ENCODE peak calls at places on chromosome 4, in five cellular contexts. F, J, Z, K and S are unnamed samples.
A peak's percentile ranks its signal among the peaks of the same experiment; 100 is the strongest.

GRCh38 chr4:140626982-140627381 is 58.2 kb upstream of the UCP1 start:
- DNase-seq in F (no peak), J (no peak), Z (no peak), K (no peak), S (no peak)

GRCh38 chr4:55186123-55186522 is 60.7 kb upstream of the KDR start:
- DNase-seq in F (no peak), J (no peak), Z (no peak), K (no peak), S (no peak)

GRCh38 chr4:10033191-10033881 is 12.0 kb upstream of the SLC2A9 start:
- DNase-seq in F (no peak), J (no peak), Z (peak; percentile 40), K (peak; percentile 82), S (no peak)

GRCh38 chr4:185911556-185912064 is 99.6 kb upstream of the SORBS2 start:
- DNase-seq in F (no peak), J (no peak), Z (no peak), K (no peak), S (no peak)

GRCh38 chr4:3365326-3365725 is 72.5 kb downstream of the RGS12 start:
- DNase-seq in F (no peak), J (no peak), Z (no peak), K (peak; percentile 35), S (no peak)

GRCh38 chr4:84492290-84492689 is 6.8 kb downstream of the NKX6-1 start:
- DNase-seq in F (no peak), J (no peak), Z (no peak), K (no peak), S (no peak)

GRCh38 chr4:92381640-92382039 is 77.9 kb downstream of the GRID2 start:
- DNase-seq in F (no peak), J (no peak), Z (no peak), K (no peak), S (no peak)

GRCh38 chr4:71029504-71029903 is 36.1 kb downstream of the DCK start:
- DNase-seq in F (no peak), J (no peak), Z (no peak), K (no peak), S (no peak)

GRCh38 chr4:173051697-173052096 is 116.9 kb upstream of the GALNT7 start:
- DNase-seq in F (no peak), J (no peak), Z (no peak), K (no peak), S (no peak)

GRCh38 chr4:29047341-29048041 is 1672.7 kb upstream of the PCDH7 start:
- DNase-seq in F (peak; percentile 45), J (no peak), Z (peak; percentile 13), K (peak; percentile 64), S (no peak)

GRCh38 chr4:80521438-80521837 is 185.9 kb downstream of the CFAP299 start:
- DNase-seq in F (no peak), J (no peak), Z (no peak), K (no peak), S (no peak)

DNA sequence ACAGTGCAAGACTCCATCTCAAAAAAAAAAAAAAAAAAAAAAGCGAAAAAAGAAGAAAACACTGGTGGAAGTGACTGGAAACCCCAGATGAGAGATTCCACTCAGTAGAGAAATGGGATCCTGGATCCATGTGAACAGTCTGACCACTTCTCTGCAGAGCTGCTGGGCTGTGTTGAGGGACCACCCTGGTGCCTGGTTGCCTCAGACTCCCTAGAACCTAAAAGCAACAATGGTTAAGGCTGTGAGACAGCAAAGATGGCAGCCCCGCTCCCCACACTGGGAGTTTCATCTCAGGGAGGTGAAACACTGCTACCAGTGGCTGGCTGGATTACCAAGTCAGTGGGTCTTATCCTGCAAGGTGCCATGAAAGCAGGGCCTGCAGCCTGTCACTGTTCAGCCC is 152.8 kb upstream of the ARSJ start:
- DNase-seq in F (no peak), J (no peak), Z (no peak), K (no peak), S (no peak)
- TF ChIP-seq POLR2A in F (no peak), J (no peak), Z (no peak), K (no peak), S (no peak)

DNA sequence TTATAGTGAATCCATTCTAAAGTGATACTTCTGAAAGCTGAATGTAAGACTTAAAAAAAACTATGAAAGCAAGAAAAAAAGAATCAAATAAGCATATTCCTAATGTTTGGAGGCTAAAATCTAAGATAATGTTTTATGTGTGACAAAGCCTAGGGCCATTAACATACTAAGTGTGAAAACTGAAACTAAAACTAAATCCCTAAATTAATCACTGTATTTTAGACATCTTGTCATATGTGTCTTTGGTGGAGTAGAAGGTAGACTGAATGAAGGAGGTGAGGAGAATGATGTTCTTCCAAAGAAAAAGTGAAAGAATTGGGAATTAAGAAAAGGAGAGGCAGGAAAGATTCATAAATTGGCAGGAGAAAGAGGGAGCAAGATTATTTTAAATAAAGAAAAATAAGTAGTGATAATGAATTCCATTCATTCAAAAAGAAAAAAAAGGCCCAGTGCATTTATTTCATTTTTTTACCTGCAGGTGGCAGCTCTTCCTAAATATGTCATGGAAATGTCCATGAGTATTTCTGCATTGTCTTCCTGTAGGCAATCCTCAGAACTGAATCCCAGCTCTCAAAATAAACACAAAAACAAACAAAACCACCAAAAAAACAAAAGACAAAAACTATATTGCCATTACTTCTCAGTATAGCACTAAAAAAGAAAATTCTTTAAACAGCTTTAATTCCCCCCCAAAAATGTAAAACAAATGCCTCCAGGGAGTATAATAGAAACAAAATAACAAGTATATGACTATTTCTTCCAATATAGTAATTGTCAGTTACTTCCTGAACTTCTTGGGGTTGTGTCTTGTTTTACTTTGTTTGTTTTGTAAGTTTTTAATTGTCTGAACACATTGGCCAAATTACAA is 17.0 kb upstream of the AP1AR start:
- DNase-seq in F (no peak), J (no peak), Z (no peak), K (no peak), S (peak; percentile 9)
- TF ChIP-seq POLR2A in F (no peak), J (no peak), Z (no peak), K (no peak), S (no peak)

GRCh38 chr4:184282251-184282713 is 64.6 kb upstream of the ENPP6 start:
- DNase-seq in F (peak; percentile 86), J (peak; percentile 65), Z (no peak), K (no peak), S (peak; percentile 15)
- TF ChIP-seq POLR2A in F (no peak), J (no peak), Z (no peak), K (no peak), S (no peak)

DNA sequence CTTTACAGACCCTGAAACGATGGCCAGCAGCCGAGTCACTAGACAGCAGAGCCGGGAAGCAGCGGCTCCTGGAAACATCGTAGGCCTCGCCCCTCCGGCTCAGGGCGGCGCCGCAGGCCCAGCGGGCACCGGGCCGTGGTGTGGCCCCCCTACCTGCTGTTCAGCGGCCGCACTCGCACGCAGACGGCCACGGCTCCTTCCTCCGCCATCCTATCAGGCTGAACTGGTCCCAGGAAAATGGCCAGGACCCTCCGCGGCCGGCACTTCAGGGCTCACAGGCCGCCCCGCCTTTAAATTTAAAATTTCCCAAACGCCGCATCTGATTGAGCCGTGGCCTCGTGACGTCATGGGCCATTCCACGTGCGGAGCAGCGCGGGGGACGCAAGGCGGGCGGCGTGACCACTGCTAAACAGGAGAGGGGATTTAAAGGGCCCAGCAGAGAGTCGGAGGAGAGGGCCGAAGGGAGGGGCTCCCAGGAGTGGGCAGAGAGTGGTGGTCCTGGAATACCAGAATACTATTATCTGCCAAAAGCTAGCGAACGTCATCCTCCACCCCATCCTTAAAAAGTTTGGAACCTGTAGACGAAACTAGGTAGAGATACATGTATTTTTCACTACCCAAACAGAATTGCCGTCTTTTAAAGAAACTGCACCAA is at the start of gene CENPE:
- DNase-seq in F (peak; percentile 94), J (peak; percentile 88), Z (peak; percentile 86), K (peak; percentile 90), S (peak; percentile 93)
- TF ChIP-seq POLR2A in F (no peak), J (no peak), Z (no peak), K (no peak), S (peak; percentile 72)

GRCh38 chr4:56981795-56982201 is 3.1 kb downstream of the POLR2B start:
- DNase-seq in F (no peak), J (no peak), Z (no peak), K (no peak), S (peak; percentile 24)
- TF ChIP-seq POLR2A in F (no peak), J (no peak), Z (no peak), K (no peak), S (no peak)